ENCODE peak calls at places on chromosomes 12 and 14, in nine cellular contexts. One of them, this sample, is unnamed.

GRCh38 chr12:48002179-48002601 is 2.1 kb downstream of the COL2A1 start:
- DNase-seq in CMK: no peak
- DNase-seq in fibroblast of lung: peak
- DNase-seq in CD8-positive, alpha-beta T cell: no peak
- DNase-seq in KG1: no peak
- DNase-seq in A549: no peak
- DNase-seq in aorta: no peak
- DNase-seq in fibroblast of pulmonary artery: no peak
- DNase-seq in fibroblast of the conjunctiva: no peak
- DNase-seq in this sample: no peak

GRCh38 chr12:66964629-66965028 is 285.8 kb upstream of the GRIP1 start:
- DNase-seq in CMK: no peak
- DNase-seq in fibroblast of lung: peak
- DNase-seq in CD8-positive, alpha-beta T cell: peak
- DNase-seq in KG1: peak
- DNase-seq in A549: no peak
- DNase-seq in aorta: no peak
- DNase-seq in fibroblast of pulmonary artery: peak
- DNase-seq in fibroblast of the conjunctiva: no peak
- DNase-seq in this sample: no peak

GRCh38 chr14:101103321-101103901 is 199.9 kb upstream of the RTL1 start:
- DNase-seq in CMK: no peak
- DNase-seq in fibroblast of lung: no peak
- DNase-seq in CD8-positive, alpha-beta T cell: no peak
- DNase-seq in KG1: no peak
- DNase-seq in A549: no peak
- DNase-seq in aorta: no peak
- DNase-seq in fibroblast of pulmonary artery: no peak
- DNase-seq in fibroblast of the conjunctiva: no peak
- DNase-seq in this sample: no peak

GRCh38 chr12:130177615-130178014 is 15.4 kb downstream of the FZD10 start:
- DNase-seq in CMK: no peak
- DNase-seq in fibroblast of lung: no peak
- DNase-seq in CD8-positive, alpha-beta T cell: no peak
- DNase-seq in KG1: no peak
- DNase-seq in A549: no peak
- DNase-seq in aorta: no peak
- DNase-seq in fibroblast of pulmonary artery: no peak
- DNase-seq in fibroblast of the conjunctiva: no peak
- DNase-seq in this sample: no peak

GRCh38 chr14:105021656-105022275 is 883 bp upstream of the CDCA4 start:
- DNase-seq in CMK: no peak
- DNase-seq in fibroblast of lung: peak
- DNase-seq in CD8-positive, alpha-beta T cell: no peak
- DNase-seq in KG1: peak
- DNase-seq in A549: peak
- DNase-seq in aorta: no peak
- DNase-seq in fibroblast of pulmonary artery: peak
- DNase-seq in fibroblast of the conjunctiva: no peak
- DNase-seq in this sample: peak

GRCh38 chr14:22976620-22977433 is 5.5 kb downstream of the AJUBA start:
- DNase-seq in CMK: no peak
- DNase-seq in fibroblast of lung: peak
- DNase-seq in CD8-positive, alpha-beta T cell: no peak
- DNase-seq in KG1: no peak
- DNase-seq in A549: peak
- DNase-seq in aorta: no peak
- DNase-seq in fibroblast of pulmonary artery: peak
- DNase-seq in fibroblast of the conjunctiva: peak
- DNase-seq in this sample: peak

GRCh38 chr14:22531451-22532344 is 57.3 kb downstream of the DAD1 start:
- DNase-seq in CMK: no peak
- DNase-seq in fibroblast of lung: no peak
- DNase-seq in CD8-positive, alpha-beta T cell: no peak
- DNase-seq in KG1: no peak
- DNase-seq in A549: no peak
- DNase-seq in aorta: no peak
- DNase-seq in fibroblast of pulmonary artery: no peak
- DNase-seq in fibroblast of the conjunctiva: no peak
- DNase-seq in this sample: no peak

GRCh38 chr12:100295764-100296555 is 29.0 kb downstream of the SCYL2 start:
- DNase-seq in CMK: no peak
- DNase-seq in fibroblast of lung: peak
- DNase-seq in CD8-positive, alpha-beta T cell: no peak
- DNase-seq in KG1: no peak
- DNase-seq in A549: no peak
- DNase-seq in aorta: no peak
- DNase-seq in fibroblast of pulmonary artery: peak
- DNase-seq in fibroblast of the conjunctiva: no peak
- DNase-seq in this sample: peak

GRCh38 chr12:113867258-113867657 is 98.9 kb downstream of the RBM19 start:
- DNase-seq in CMK: no peak
- DNase-seq in fibroblast of lung: no peak
- DNase-seq in CD8-positive, alpha-beta T cell: no peak
- DNase-seq in KG1: no peak
- DNase-seq in A549: peak
- DNase-seq in aorta: no peak
- DNase-seq in fibroblast of pulmonary artery: peak
- DNase-seq in fibroblast of the conjunctiva: no peak
- DNase-seq in this sample: peak

GRCh38 chr14:91230363-91231035 is 14.0 kb downstream of the GPR68 start:
- DNase-seq in CMK: no peak
- DNase-seq in fibroblast of lung: peak
- DNase-seq in CD8-positive, alpha-beta T cell: no peak
- DNase-seq in KG1: no peak
- DNase-seq in A549: peak
- DNase-seq in aorta: no peak
- DNase-seq in fibroblast of pulmonary artery: no peak
- DNase-seq in fibroblast of the conjunctiva: no peak
- DNase-seq in this sample: no peak

GRCh38 chr14:78985668-78986073 is 815.5 kb downstream of the NRXN3 start:
- DNase-seq in CMK: no peak
- DNase-seq in fibroblast of lung: peak
- DNase-seq in CD8-positive, alpha-beta T cell: no peak
- DNase-seq in KG1: no peak
- DNase-seq in A549: no peak
- DNase-seq in aorta: no peak
- DNase-seq in fibroblast of pulmonary artery: peak
- DNase-seq in fibroblast of the conjunctiva: no peak
- DNase-seq in this sample: peak

GRCh38 chr12:55850893-55851292 is 8.2 kb upstream of the MMP19 start:
- DNase-seq in CMK: no peak
- DNase-seq in fibroblast of lung: peak
- DNase-seq in CD8-positive, alpha-beta T cell: no peak
- DNase-seq in KG1: no peak
- DNase-seq in A549: no peak
- DNase-seq in aorta: no peak
- DNase-seq in fibroblast of pulmonary artery: peak
- DNase-seq in fibroblast of the conjunctiva: no peak
- DNase-seq in this sample: peak

GRCh38 chr14:97602438-97603117 is 805.4 kb downstream of the VRK1 start:
- DNase-seq in CMK: no peak
- DNase-seq in fibroblast of lung: no peak
- DNase-seq in CD8-positive, alpha-beta T cell: peak
- DNase-seq in KG1: no peak
- DNase-seq in A549: no peak
- DNase-seq in aorta: no peak
- DNase-seq in fibroblast of pulmonary artery: no peak
- DNase-seq in fibroblast of the conjunctiva: no peak
- DNase-seq in this sample: no peak

GRCh38 chr12:65505321-65506121 is 227.0 kb downstream of the MSRB3 start:
- DNase-seq in CMK: no peak
- DNase-seq in fibroblast of lung: no peak
- DNase-seq in CD8-positive, alpha-beta T cell: no peak
- DNase-seq in KG1: no peak
- DNase-seq in A549: no peak
- DNase-seq in aorta: no peak
- DNase-seq in fibroblast of pulmonary artery: no peak
- DNase-seq in fibroblast of the conjunctiva: no peak
- DNase-seq in this sample: no peak

GRCh38 chr14:88233915-88234314 is 89.2 kb downstream of the KCNK10 start:
- DNase-seq in CMK: no peak
- DNase-seq in fibroblast of lung: no peak
- DNase-seq in CD8-positive, alpha-beta T cell: no peak
- DNase-seq in KG1: no peak
- DNase-seq in A549: peak
- DNase-seq in aorta: no peak
- DNase-seq in fibroblast of pulmonary artery: peak
- DNase-seq in fibroblast of the conjunctiva: no peak
- DNase-seq in this sample: peak

GRCh38 chr12:29681370-29681769 is 102.4 kb downstream of the TMTC1 start:
- DNase-seq in CMK: no peak
- DNase-seq in fibroblast of lung: no peak
- DNase-seq in CD8-positive, alpha-beta T cell: no peak
- DNase-seq in KG1: no peak
- DNase-seq in A549: no peak
- DNase-seq in aorta: no peak
- DNase-seq in fibroblast of pulmonary artery: peak
- DNase-seq in fibroblast of the conjunctiva: no peak
- DNase-seq in this sample: no peak

GRCh38 chr14:61025239-61026223 is 44.5 kb downstream of the SLC38A6 start:
- DNase-seq in CMK: peak
- DNase-seq in fibroblast of lung: peak
- DNase-seq in CD8-positive, alpha-beta T cell: no peak
- DNase-seq in KG1: peak
- DNase-seq in A549: peak
- DNase-seq in aorta: peak
- DNase-seq in fibroblast of pulmonary artery: peak
- DNase-seq in fibroblast of the conjunctiva: peak
- DNase-seq in this sample: peak

GRCh38 chr12:53991077-53991460 is 6.1 kb downstream of the HOXC10 start:
- DNase-seq in CMK: no peak
- DNase-seq in fibroblast of lung: no peak
- DNase-seq in CD8-positive, alpha-beta T cell: no peak
- DNase-seq in KG1: no peak
- DNase-seq in A549: no peak
- DNase-seq in aorta: no peak
- DNase-seq in fibroblast of pulmonary artery: no peak
- DNase-seq in fibroblast of the conjunctiva: no peak
- DNase-seq in this sample: no peak

GRCh38 chr14:99538275-99538674 is 57.1 kb downstream of the CCNK start:
- DNase-seq in CMK: no peak
- DNase-seq in fibroblast of lung: peak
- DNase-seq in CD8-positive, alpha-beta T cell: no peak
- DNase-seq in KG1: no peak
- DNase-seq in A549: no peak
- DNase-seq in aorta: no peak
- DNase-seq in fibroblast of pulmonary artery: no peak
- DNase-seq in fibroblast of the conjunctiva: no peak
- DNase-seq in this sample: peak

GRCh38 chr14:71803539-71804260 is 128.5 kb upstream of the RGS6 start:
- DNase-seq in CMK: no peak
- DNase-seq in fibroblast of lung: peak
- DNase-seq in CD8-positive, alpha-beta T cell: no peak
- DNase-seq in KG1: no peak
- DNase-seq in A549: peak
- DNase-seq in aorta: no peak
- DNase-seq in fibroblast of pulmonary artery: peak
- DNase-seq in fibroblast of the conjunctiva: no peak
- DNase-seq in this sample: peak

GRCh38 chr14:23090254-23090636 is 4.7 kb downstream of the ACIN1 start:
- DNase-seq in CMK: no peak
- DNase-seq in fibroblast of lung: no peak
- DNase-seq in CD8-positive, alpha-beta T cell: no peak
- DNase-seq in KG1: no peak
- DNase-seq in A549: no peak
- DNase-seq in aorta: no peak
- DNase-seq in fibroblast of pulmonary artery: no peak
- DNase-seq in fibroblast of the conjunctiva: no peak
- DNase-seq in this sample: no peak

GRCh38 chr14:77868552-77869300 is 68.8 kb downstream of the ADCK1 start:
- DNase-seq in CMK: no peak
- DNase-seq in fibroblast of lung: no peak
- DNase-seq in CD8-positive, alpha-beta T cell: no peak
- DNase-seq in KG1: no peak
- DNase-seq in A549: no peak
- DNase-seq in aorta: no peak
- DNase-seq in fibroblast of pulmonary artery: no peak
- DNase-seq in fibroblast of the conjunctiva: no peak
- DNase-seq in this sample: no peak

GRCh38 chr14:91755560-91755959 is 23.7 kb upstream of the CATSPERB start:
- DNase-seq in CMK: no peak
- DNase-seq in fibroblast of lung: peak
- DNase-seq in CD8-positive, alpha-beta T cell: no peak
- DNase-seq in KG1: no peak
- DNase-seq in A549: peak
- DNase-seq in aorta: no peak
- DNase-seq in fibroblast of pulmonary artery: peak
- DNase-seq in fibroblast of the conjunctiva: no peak
- DNase-seq in this sample: peak

GRCh38 chr12:32025906-32026305 is 66.7 kb downstream of the RESF1 start:
- DNase-seq in CMK: no peak
- DNase-seq in fibroblast of lung: no peak
- DNase-seq in CD8-positive, alpha-beta T cell: peak
- DNase-seq in KG1: no peak
- DNase-seq in A549: no peak
- DNase-seq in aorta: no peak
- DNase-seq in fibroblast of pulmonary artery: no peak
- DNase-seq in fibroblast of the conjunctiva: no peak
- DNase-seq in this sample: no peak

GRCh38 chr12:109696485-109697269 is 16.9 kb upstream of the FAM222A start:
- DNase-seq in CMK: no peak
- DNase-seq in fibroblast of lung: peak
- DNase-seq in CD8-positive, alpha-beta T cell: no peak
- DNase-seq in KG1: no peak
- DNase-seq in A549: no peak
- DNase-seq in aorta: no peak
- DNase-seq in fibroblast of pulmonary artery: peak
- DNase-seq in fibroblast of the conjunctiva: no peak
- DNase-seq in this sample: no peak

GRCh38 chr12:121132601-121133481 is at the start of gene P2RX7:
- DNase-seq in CMK: no peak
- DNase-seq in fibroblast of lung: peak
- DNase-seq in CD8-positive, alpha-beta T cell: no peak
- DNase-seq in KG1: peak
- DNase-seq in A549: peak
- DNase-seq in aorta: peak
- DNase-seq in fibroblast of pulmonary artery: peak
- DNase-seq in fibroblast of the conjunctiva: peak
- DNase-seq in this sample: peak

GRCh38 chr12:34207858-34208257 is 185.6 kb downstream of the ALG10 start:
- DNase-seq in CMK: no peak
- DNase-seq in fibroblast of lung: no peak
- DNase-seq in CD8-positive, alpha-beta T cell: no peak
- DNase-seq in KG1: no peak
- DNase-seq in A549: no peak
- DNase-seq in aorta: no peak
- DNase-seq in fibroblast of pulmonary artery: no peak
- DNase-seq in fibroblast of the conjunctiva: no peak
- DNase-seq in this sample: no peak

GRCh38 chr14:49754570-49755097 is 13.3 kb upstream of the KLHDC2 start:
- DNase-seq in CMK: no peak
- DNase-seq in fibroblast of lung: no peak
- DNase-seq in CD8-positive, alpha-beta T cell: no peak
- DNase-seq in KG1: no peak
- DNase-seq in A549: no peak
- DNase-seq in aorta: no peak
- DNase-seq in fibroblast of pulmonary artery: no peak
- DNase-seq in fibroblast of the conjunctiva: no peak
- DNase-seq in this sample: no peak

GRCh38 chr14:58637040-58637390 is 747 bp upstream of the DACT1 start:
- DNase-seq in CMK: no peak
- DNase-seq in fibroblast of lung: peak
- DNase-seq in CD8-positive, alpha-beta T cell: no peak
- DNase-seq in KG1: no peak
- DNase-seq in A549: peak
- DNase-seq in aorta: peak
- DNase-seq in fibroblast of pulmonary artery: peak
- DNase-seq in fibroblast of the conjunctiva: peak
- DNase-seq in this sample: peak

GRCh38 chr12:32198555-32198954 is 91.9 kb downstream of the BICD1 start:
- DNase-seq in CMK: no peak
- DNase-seq in fibroblast of lung: peak
- DNase-seq in CD8-positive, alpha-beta T cell: no peak
- DNase-seq in KG1: no peak
- DNase-seq in A549: no peak
- DNase-seq in aorta: no peak
- DNase-seq in fibroblast of pulmonary artery: peak
- DNase-seq in fibroblast of the conjunctiva: no peak
- DNase-seq in this sample: peak

GRCh38 chr14:96627811-96628775 is 125.9 kb downstream of the PAPOLA start:
- DNase-seq in CMK: no peak
- DNase-seq in fibroblast of lung: no peak
- DNase-seq in CD8-positive, alpha-beta T cell: no peak
- DNase-seq in KG1: no peak
- DNase-seq in A549: no peak
- DNase-seq in aorta: no peak
- DNase-seq in fibroblast of pulmonary artery: no peak
- DNase-seq in fibroblast of the conjunctiva: no peak
- DNase-seq in this sample: no peak

This sample was measured in cardiac fibroblast.